ENCODE peak calls at places on chromosomes 11 and 22, in seven cellular contexts. X is stromal cell of bone marrow, Y is RKO, U is SIG-M5, I is EH, F is mucosa of descending colon, O is GM04504. Q is an unnamed sample.

GRCh38 chr22:40215266-40215665 is 37.5 kb downstream of the TNRC6B start:
- DNase-seq in F (no peak), I (peak; percentile 43), O (no peak), Y (no peak), X (no peak), U (no peak), Q (peak; percentile 88)

GRCh38 chr22:21641417-21641794 is 696 bp upstream of the SDF2L1 start:
- DNase-seq in U (no peak), Y (peak; percentile 75), X (no peak), O (no peak), I (peak; percentile 70), F (peak; percentile 59), Q (peak; percentile 73)

GRCh38 chr11:27722945-27723344 is 22.7 kb upstream of the BDNF start:
- DNase-seq in F (no peak), Y (no peak), I (peak; percentile 48), U (no peak), X (no peak), O (no peak), Q (peak; percentile 60)

GRCh38 chr11:92892769-92893168 is 76.7 kb upstream of the MTNR1B start:
- DNase-seq in X (no peak), I (no peak), Y (no peak), U (no peak), O (no peak), F (no peak), Q (no peak)

GRCh38 chr11:13368041-13368446 is 90.5 kb downstream of the BMAL1 start:
- DNase-seq in Y (no peak), O (no peak), U (no peak), X (no peak), F (no peak), I (peak; percentile 76), Q (no peak)

GRCh38 chr11:114179234-114179941 is 116.8 kb upstream of the NNMT start:
- DNase-seq in I (no peak), U (no peak), Y (no peak), X (no peak), F (peak; percentile 75), O (no peak), Q (peak; percentile 99)

GRCh38 chr11:47437746-47438418 is 11.1 kb downstream of the RAPSN start:
- DNase-seq in I (no peak), U (no peak), F (peak; percentile 48), X (no peak), O (no peak), Y (no peak), Q (peak; percentile 47)

GRCh38 chr22:26642465-26643367 is 14.7 kb upstream of the MIAT start:
- DNase-seq in F (peak; percentile 53), I (no peak), U (no peak), O (no peak), Y (no peak), X (no peak), Q (no peak)

GRCh38 chr22:45320326-45320976 is 10.7 kb downstream of the FAM118A start:
- DNase-seq in O (no peak), I (no peak), U (no peak), X (peak; percentile 91), Y (no peak), F (no peak), Q (no peak)

GRCh38 chr22:35993048-35993714 is 35.4 kb downstream of the RBFOX2 start:
- DNase-seq in X (no peak), I (no peak), F (no peak), Y (no peak), U (no peak), O (no peak), Q (no peak)

GRCh38 chr11:35343033-35343598 is 76.2 kb downstream of the SLC1A2 start:
- DNase-seq in I (no peak), F (no peak), X (no peak), U (no peak), Y (no peak), O (no peak), Q (no peak)

GRCh38 chr11:126011220-126011619 is 51.4 kb downstream of the CDON start:
- DNase-seq in F (no peak), O (no peak), U (no peak), I (no peak), Y (no peak), X (no peak), Q (peak; percentile 70)

GRCh38 chr11:2518112-2518982 is 73.5 kb downstream of the KCNQ1 start:
- DNase-seq in I (no peak), U (no peak), O (no peak), Y (no peak), F (no peak), X (no peak), Q (no peak)

GRCh38 chr11:111387318-111387863 is 8.3 kb upstream of the POU2AF1 start:
- DNase-seq in Y (no peak), O (no peak), U (no peak), F (peak; percentile 93), I (no peak), X (no peak), Q (peak; percentile 94)

GRCh38 chr11:16605440-16605970 is 132.9 kb upstream of the C11orf58 start:
- DNase-seq in X (peak; percentile 13), U (no peak), O (no peak), F (peak; percentile 36), Y (no peak), I (peak; percentile 34), Q (no peak)

GRCh38 chr11:66172146-66172545 is 96.3 kb upstream of the RAB1B start:
- DNase-seq in F (no peak), Y (peak; percentile 66), X (no peak), I (peak; percentile 67), U (no peak), O (no peak), Q (no peak)

GRCh38 chr11:113023986-113024385 is 62.8 kb downstream of the NCAM1 start:
- DNase-seq in X (no peak), O (no peak), F (no peak), I (no peak), Y (no peak), U (no peak), Q (no peak)

GRCh38 chr11:1230456-1231395 is 7.9 kb downstream of the MUC5B start:
- DNase-seq in O (no peak), U (no peak), X (no peak), I (no peak), F (peak; percentile 3), Y (no peak), Q (no peak)

GRCh38 chr11:33017478-33017877 is 1.8 kb downstream of the DEPDC7 start:
- DNase-seq in Y (no peak), X (no peak), O (no peak), I (no peak), F (no peak), U (no peak), Q (no peak)

GRCh38 chr11:44443836-44444769 is 121.4 kb upstream of the CD82 start:
- DNase-seq in X (no peak), I (no peak), U (no peak), O (no peak), Y (no peak), F (no peak), Q (peak; percentile 66)

GRCh38 chr11:122756417-122756816 is 81.9 kb upstream of the CRTAM start:
- DNase-seq in F (peak; percentile 41), I (no peak), O (no peak), Y (no peak), X (no peak), U (peak; percentile 40), Q (no peak)

Q was measured in cerebellar cortex.